ENCODE peak calls at places on chromosomes 5 and 9, in eight cellular contexts. U, T, O, Y, X, K, J and E are unnamed samples. For H3K9me3, the result is how much of the 10 kb centered on the place peaks cover.

GRCh38 chr5:96852769-96853168 is 23.5 kb upstream of the ERAP2 start:
- DNase-seq in K (no peak), Y (no peak), J (peak), O (no peak), U (peak), X (no peak), T (no peak), E (no peak)

GRCh38 chr5:169637085-169637855 is at the start of gene DOCK2:
- DNase-seq in J (no peak), K (no peak), U (no peak), O (peak), X (peak), Y (no peak), T (no peak), E (no peak)

GRCh38 chr5:38467353-38468040 is 88.9 kb downstream of the LIFR start:
- DNase-seq in Y (no peak), K (no peak), U (peak), O (peak), T (no peak), J (peak), X (peak), E (peak)

GRCh38 chr9:101037433-101037832 is 8.9 kb downstream of the PLPPR1 start:
- DNase-seq in Y (no peak), K (no peak), T (no peak), O (no peak), U (no peak), J (no peak), X (no peak), E (no peak)

GRCh38 chr5:176743136-176743827 is 67.1 kb upstream of the UNC5A start:
- DNase-seq in T (no peak), O (no peak), J (no peak), U (no peak), K (no peak), Y (no peak), X (peak), E (no peak)

GRCh38 chr5:130884033-130884432 is 281.0 kb downstream of the HINT1 start:
- DNase-seq in K (no peak), Y (no peak), X (no peak), U (no peak), O (no peak), J (no peak), T (no peak), E (no peak)

GRCh38 chr5:178839319-178839704 is 20.4 kb upstream of the ZNF354B start:
- DNase-seq in X (no peak), J (no peak), Y (peak), U (no peak), T (peak), O (no peak), K (peak), E (peak)

GRCh38 chr5:178431777-178432155 is 158.4 kb downstream of the COL23A1 start:
- DNase-seq in U (peak), O (no peak), X (no peak), Y (no peak), K (no peak), T (no peak), J (no peak), E (no peak)

GRCh38 chr9:14119694-14120514 is 194.0 kb downstream of the NFIB start:
- DNase-seq in Y (no peak), O (no peak), X (no peak), K (no peak), U (peak), T (no peak), J (peak), E (no peak)

GRCh38 chr5:36713541-36713940 is 107.1 kb downstream of the SLC1A3 start:
- DNase-seq in O (no peak), J (no peak), U (no peak), K (no peak), Y (no peak), T (no peak), X (no peak), E (no peak)

GRCh38 chr9:27282269-27282668 is 14.7 kb downstream of the EQTN start:
- DNase-seq in U (no peak), K (no peak), O (no peak), J (no peak), Y (no peak), T (no peak), X (no peak), E (no peak)

GRCh38 chr5:94705427-94705826 is 87.0 kb downstream of the SLF1 start:
- DNase-seq in X (no peak), J (no peak), U (peak), T (no peak), K (no peak), Y (no peak), O (no peak), E (no peak)

GRCh38 chr9:35909274-35909673 is at the start of gene SPAAR:
- DNase-seq in K (no peak), T (no peak), O (no peak), Y (no peak), J (no peak), U (no peak), X (no peak), E (no peak)

GRCh38 chr9:127109212-127109711 is 13.2 kb downstream of the ANGPTL2 start:
- DNase-seq in J (no peak), X (no peak), O (no peak), Y (no peak), T (no peak), U (peak), K (no peak), E (no peak)

GRCh38 chr9:20144255-20144654 is 355.4 kb upstream of the SLC24A2 start:
- DNase-seq in T (no peak), U (no peak), O (no peak), Y (no peak), K (no peak), X (no peak), J (peak), E (no peak)

GRCh38 chr5:154087260-154087659 is 48.5 kb downstream of the MFAP3 start:
- DNase-seq in T (peak), K (no peak), U (no peak), X (no peak), Y (no peak), O (no peak), J (no peak), E (no peak)

GRCh38 chr5:140785905-140786686 is at the start of gene PCDHA1:
- DNase-seq in Y (peak), U (no peak), K (no peak), O (no peak), J (no peak), T (no peak), X (no peak), E (no peak)

GRCh38 chr9:117411547-117411946 is 3.3 kb downstream of the ASTN2 start:
- DNase-seq in X (no peak), U (peak), O (no peak), J (no peak), Y (peak), T (peak), K (peak), E (no peak)

GRCh38 chr9:35656841-35657326 is 935 bp downstream of the RMRP start:
- DNase-seq in K (no peak), O (no peak), T (no peak), Y (no peak), X (no peak), U (no peak), J (no peak), E (no peak)

GRCh38 chr9:112516769-112517168 is 30.1 kb downstream of the KIAA1958 start:
- DNase-seq in J (no peak), X (no peak), T (no peak), Y (no peak), O (no peak), K (no peak), U (no peak), E (no peak)

GRCh38 chr9:96875460-96876142 is 21.3 kb upstream of the ZNF782 start:
- DNase-seq in T (no peak), O (peak), X (no peak), J (peak), Y (peak), K (peak), U (peak), E (no peak)

GRCh38 chr5:116778015-116778414 is 203.4 kb upstream of the SEMA6A start:
- DNase-seq in T (peak), O (no peak), U (no peak), K (peak), J (no peak), Y (no peak), X (no peak), E (no peak)

GRCh38 chr9:19782005-19782404 is 6.8 kb downstream of the SLC24A2 start:
- DNase-seq in T (no peak), X (no peak), O (no peak), U (no peak), K (peak), Y (no peak), J (no peak), E (no peak)

GRCh38 chr9:113476511-113476916 is 13.0 kb downstream of the RGS3 start:
- DNase-seq in T (no peak), U (no peak), Y (no peak), K (no peak), X (no peak), O (no peak), J (no peak), E (no peak)

GRCh38 chr9:126125577-126125976 is 201.1 kb upstream of the MVB12B start:
- DNase-seq in T (no peak), Y (no peak), O (no peak), U (no peak), J (no peak), X (no peak), K (peak), E (no peak)

GRCh38 chr9:37342493-37342892 is 80.0 kb upstream of the GRHPR start:
- DNase-seq in T (peak), K (no peak), Y (peak), O (no peak), J (no peak), U (no peak), X (no peak), E (no peak)

GRCh38 chr5:141778683-141779082 is 96.7 kb upstream of the ARAP3 start:
- DNase-seq in Y (no peak), K (no peak), T (no peak), U (no peak), X (no peak), O (no peak), J (no peak), E (no peak)

GRCh38 chr5:153372433-153373167 is 117.9 kb upstream of the GRIA1 start:
- DNase-seq in O (no peak), J (no peak), K (no peak), Y (no peak), T (no peak), X (no peak), U (no peak), E (no peak)

GRCh38 chr5:61319388-61320146 is 12.5 kb upstream of the ZSWIM6 start:
- DNase-seq in K (peak), J (no peak), Y (peak), U (no peak), T (peak), X (no peak), O (no peak), E (no peak)

GRCh38 chr5:95892784-95893354 is 68.8 kb downstream of the ELL2 start:
- DNase-seq in O (no peak), X (no peak), J (no peak), T (peak), U (no peak), Y (peak), K (no peak), E (no peak)

GRCh38 chr5:35828092-35828598 is 28.5 kb upstream of the IL7R start:
- DNase-seq in O (no peak), J (no peak), X (no peak), U (no peak), Y (no peak), K (no peak), T (no peak), E (no peak)

GRCh38 chr5:96868603-96869371 is 7.5 kb upstream of the ERAP2 start:
- DNase-seq in T (peak), U (peak), Y (peak), J (peak), K (peak), X (no peak), O (no peak), E (no peak)

DNA sequence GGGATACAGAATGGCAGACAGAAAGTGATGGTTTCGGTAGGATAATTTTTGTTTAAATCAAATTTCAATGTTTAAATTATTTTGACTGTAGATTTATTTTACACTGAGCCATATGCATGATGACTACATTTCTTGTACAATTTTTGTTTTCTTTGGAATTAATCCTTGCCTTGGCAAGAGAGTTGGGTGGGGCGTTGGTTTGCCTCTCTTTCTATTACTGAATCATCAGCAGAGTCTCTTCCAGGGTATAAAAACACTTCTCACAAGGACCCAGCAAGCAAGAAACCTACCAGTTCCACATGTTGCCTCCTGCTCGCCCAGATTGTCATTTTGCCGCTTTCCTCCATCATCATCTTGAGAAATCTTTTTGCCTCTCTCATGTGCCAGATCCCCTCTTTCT is 454.9 kb upstream of the DMAC1 start:
- DNase-seq in O (no peak), K (no peak), T (no peak), J (peak), U (no peak), Y (no peak), X (no peak), E (no peak)
- H3K9me3 ChIP-seq in O (under half), K (under half), T (under half), J (under half), U (under half), Y (under half), X (under half), E (under half)

DNA sequence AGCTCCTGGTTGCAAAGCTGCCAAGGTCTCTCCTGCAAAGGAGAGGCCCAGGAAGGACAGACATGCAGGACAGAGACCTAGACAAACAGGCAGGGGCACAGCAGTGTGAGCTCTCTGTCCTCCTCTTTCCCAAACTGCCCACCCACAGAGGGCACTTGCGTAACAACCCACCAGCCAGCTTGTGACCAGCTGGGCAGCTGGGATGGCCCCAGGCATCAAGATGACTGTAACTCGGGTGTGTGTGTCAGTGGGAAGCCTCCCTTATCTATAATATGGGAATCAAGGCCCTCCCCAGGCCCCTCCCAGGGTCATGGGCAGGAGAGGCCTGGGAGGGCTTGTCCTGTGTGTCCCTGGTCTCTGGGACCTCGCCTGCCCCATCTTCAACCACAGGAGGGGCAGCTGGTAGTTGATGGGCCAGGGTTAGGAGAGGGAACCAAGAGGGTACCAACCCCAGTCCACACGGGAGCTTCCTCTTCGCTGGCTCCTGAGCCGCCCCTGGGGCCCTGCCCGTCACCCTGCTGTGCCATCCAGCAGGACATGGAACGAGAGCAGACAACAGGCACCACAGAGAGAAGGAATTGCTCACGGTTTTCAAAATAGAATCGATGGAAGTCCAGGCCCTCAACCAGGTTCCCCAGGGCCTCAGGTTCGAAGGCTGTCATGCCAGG is 37.9 kb downstream of the SLC6A7 start:
- DNase-seq in T (no peak), J (no peak), Y (peak), U (peak), K (no peak), O (no peak), X (no peak), E (no peak)
- H3K9me3 ChIP-seq in T (under half), J (under half), Y (under half), U (under half), K (under half), O (under half), X (under half), E (under half)

DNA sequence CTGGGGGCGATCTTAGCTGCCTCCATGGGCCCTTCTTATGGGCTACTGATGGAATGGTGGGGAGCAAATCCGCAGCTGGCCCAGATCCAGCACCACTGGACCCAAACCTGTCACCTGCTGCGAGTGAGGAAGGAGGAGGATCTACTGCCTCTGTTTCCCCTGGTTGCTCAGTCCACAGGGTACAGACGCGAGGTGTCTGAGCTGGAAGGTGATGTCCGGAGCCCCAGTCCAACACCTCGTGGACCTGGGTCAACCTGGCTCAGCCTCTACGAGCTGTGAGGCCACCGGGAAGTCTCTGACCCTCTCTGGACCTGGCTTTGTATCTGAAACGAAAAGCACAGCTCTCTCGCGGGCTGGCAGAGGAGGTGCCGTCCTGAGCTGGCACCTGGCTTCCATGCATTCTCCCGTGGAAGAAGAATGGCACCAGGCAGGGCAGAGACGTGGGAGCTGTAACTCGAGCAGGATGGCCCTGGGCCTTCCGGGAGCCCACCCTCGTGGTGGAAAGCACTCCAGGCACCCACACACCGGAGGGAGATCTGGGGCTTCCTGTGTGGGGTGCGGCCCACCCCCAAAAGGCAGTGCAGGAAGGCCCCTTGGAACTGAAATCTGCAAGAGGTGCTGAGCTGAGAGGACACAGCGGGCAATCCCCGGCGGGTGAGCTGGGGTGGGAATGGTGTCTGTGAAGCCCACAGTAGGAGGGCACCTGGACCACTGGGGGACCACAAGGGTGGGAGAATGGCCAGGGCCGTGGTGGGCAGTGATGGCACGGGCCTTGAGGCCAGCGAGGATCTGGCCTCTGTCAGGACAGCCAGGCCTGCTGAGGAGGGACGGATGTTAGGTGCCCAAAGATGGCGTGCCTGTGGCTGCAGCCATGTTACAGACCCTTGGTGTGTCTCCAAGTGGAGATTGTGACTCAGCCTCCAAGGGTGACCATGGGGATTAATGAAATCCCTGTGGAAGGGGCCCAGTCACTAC is 133.4 kb downstream of the OLFM1 start:
- DNase-seq in T (no peak), K (no peak), U (no peak), X (peak), O (peak), Y (peak), J (no peak), E (no peak)
- H3K9me3 ChIP-seq in T (under half), K (under half), U (half or more), X (under half), O (under half), Y (under half), J (under half), E (under half)

DNA sequence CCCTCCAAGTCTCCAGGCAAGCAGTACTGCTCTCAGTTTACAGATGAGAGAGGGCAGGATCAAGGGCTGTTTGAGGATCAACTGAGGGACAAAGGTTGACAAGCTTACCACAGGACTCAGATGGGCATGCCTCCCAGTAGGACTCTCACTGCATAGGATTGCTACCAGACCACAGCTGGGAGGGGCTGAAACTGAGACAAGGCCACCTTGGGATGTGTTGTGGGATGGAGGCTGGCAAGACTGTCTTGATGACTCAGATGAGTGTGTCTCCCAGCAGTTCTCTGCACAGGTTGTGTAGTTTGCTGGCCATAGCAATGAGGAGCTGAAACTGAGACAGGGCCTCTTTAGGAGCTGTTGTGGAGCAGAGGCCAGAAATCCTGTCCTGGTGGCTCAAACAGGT is 222.2 kb upstream of the IRX1 start:
- DNase-seq in O (no peak), U (no peak), X (peak), T (no peak), K (no peak), Y (no peak), J (no peak), E (no peak)
- H3K9me3 ChIP-seq in O (under half), U (under half), X (under half), T (under half), K (under half), Y (under half), J (under half), E (under half)

GRCh38 chr9:114860187-114860586 is 54.3 kb upstream of the TNFSF15 start:
- DNase-seq in U (peak), O (no peak), K (no peak), Y (no peak), J (no peak), X (no peak), T (no peak), E (no peak)

GRCh38 chr9:114856210-114856941 is 50.5 kb upstream of the TNFSF15 start:
- DNase-seq in K (no peak), T (no peak), O (no peak), X (no peak), U (peak), J (peak), Y (no peak), E (no peak)

GRCh38 chr9:114855488-114855887 is 49.6 kb upstream of the TNFSF15 start:
- DNase-seq in T (no peak), J (peak), X (no peak), Y (no peak), O (no peak), K (no peak), U (peak), E (no peak)

GRCh38 chr9:114854736-114855355 is 49.0 kb upstream of the TNFSF15 start:
- DNase-seq in X (no peak), O (no peak), U (no peak), J (no peak), T (no peak), Y (no peak), K (no peak), E (no peak)

DNA sequence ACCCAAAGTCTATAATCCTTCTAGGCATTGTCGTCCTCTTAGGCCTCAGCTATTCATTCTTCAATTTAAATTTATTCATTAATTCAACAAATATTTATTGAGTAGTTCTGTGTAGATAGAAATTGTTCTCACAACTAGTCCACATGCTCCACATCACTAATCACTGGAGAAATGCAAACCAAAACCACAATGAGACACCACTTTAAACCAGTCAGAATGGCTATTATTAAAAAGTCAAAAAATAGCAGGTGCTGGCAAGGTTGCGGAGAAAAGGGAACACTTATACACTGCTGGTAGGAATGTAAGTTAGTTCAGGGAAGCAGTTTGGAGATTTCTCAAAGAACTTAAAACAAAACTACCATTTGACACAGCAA is 51.1 kb upstream of the TNFSF15 start:
- DNase-seq in J (peak), X (no peak), O (no peak), Y (no peak), K (no peak), T (no peak), U (peak), E (no peak)
- H3K9me3 ChIP-seq in J (under half), X (under half), O (under half), Y (under half), K (under half), T (under half), U (under half), E (under half)